ENCODE peak calls at places on chromosome 21, in four cellular contexts. X, M, K and A are unnamed samples. For H3K36me3, the result is how much of the 10 kb centered on the place peaks cover.

GRCh38 chr21:35658242-35658641 is 402.1 kb downstream of the SETD4 start:
- DNase-seq in M (no peak), K (peak), X (peak), A (no peak)

GRCh38 chr21:16176570-16176969 is 446.8 kb downstream of the USP25 start:
- DNase-seq in K (no peak), M (no peak), X (peak), A (no peak)

GRCh38 chr21:26070822-26071425 is 99.6 kb downstream of the APP start:
- DNase-seq in X (peak), K (peak), M (no peak), A (peak)

GRCh38 chr21:35475006-35475405 is 425.9 kb upstream of the RUNX1 start:
- DNase-seq in K (no peak), X (no peak), M (no peak), A (no peak)

GRCh38 chr21:39033878-39034589 is 149.2 kb downstream of the PSMG1 start:
- DNase-seq in M (no peak), X (peak), K (no peak), A (no peak)

GRCh38 chr21:15005391-15005790 is 59.4 kb downstream of the NRIP1 start:
- DNase-seq in X (peak), M (no peak), K (no peak), A (peak)

GRCh38 chr21:37206531-37206930 is 60.6 kb downstream of the VPS26C start:
- DNase-seq in M (no peak), K (no peak), X (no peak), A (no peak)

GRCh38 chr21:27407296-27407695 is 440.4 kb upstream of the ADAMTS5 start:
- DNase-seq in X (no peak), K (no peak), M (peak), A (no peak)

GRCh38 chr21:20270365-20271055 is 727.7 kb upstream of the NCAM2 start:
- DNase-seq in X (no peak), M (no peak), K (no peak), A (no peak)

GRCh38 chr21:22575165-22575584 is 1577.0 kb downstream of the NCAM2 start:
- DNase-seq in X (no peak), K (no peak), M (peak), A (peak)

GRCh38 chr21:28294046-28294445 is 698.6 kb downstream of the LTN1 start:
- DNase-seq in X (peak), K (peak), M (no peak), A (no peak)

GRCh38 chr21:28516996-28517592 is 475.6 kb downstream of the LTN1 start:
- DNase-seq in K (no peak), M (peak), X (peak), A (peak)

GRCh38 chr21:26572668-26573381 is at the start of gene CYYR1:
- DNase-seq in K (no peak), M (peak), X (peak), A (peak)

GRCh38 chr21:46542588-46543092 is 62.2 kb downstream of the S100B start:
- DNase-seq in X (no peak), M (no peak), K (no peak), A (no peak)
- H3K36me3 ChIP-seq in X (under half), M (under half), K (under half), A (under half)

DNA sequence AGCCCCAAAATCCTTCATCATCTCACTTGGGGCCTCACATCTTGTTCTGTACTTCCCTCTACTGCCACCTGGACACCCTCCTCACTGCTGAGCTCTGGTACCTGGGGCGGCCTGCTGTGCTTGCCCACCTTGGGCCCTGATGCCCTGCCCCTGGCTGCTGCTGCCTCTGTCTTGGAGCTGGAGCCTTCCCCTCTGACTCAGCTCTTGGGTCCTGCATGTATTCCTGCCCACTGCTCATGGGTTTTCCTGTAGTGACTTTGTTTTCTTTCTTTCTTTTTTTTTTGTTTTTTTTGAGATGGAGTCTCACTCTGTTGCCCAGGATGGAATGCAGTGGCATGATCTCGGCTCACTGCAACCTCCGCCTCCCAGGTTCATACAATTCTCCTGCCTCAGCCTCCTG is 37.5 kb downstream of the TRAPPC10 start:
- DNase-seq in X (no peak), M (no peak), K (no peak), A (no peak)
- H3K36me3 ChIP-seq in X (under half), M (under half), K (under half), A (under half)

DNA sequence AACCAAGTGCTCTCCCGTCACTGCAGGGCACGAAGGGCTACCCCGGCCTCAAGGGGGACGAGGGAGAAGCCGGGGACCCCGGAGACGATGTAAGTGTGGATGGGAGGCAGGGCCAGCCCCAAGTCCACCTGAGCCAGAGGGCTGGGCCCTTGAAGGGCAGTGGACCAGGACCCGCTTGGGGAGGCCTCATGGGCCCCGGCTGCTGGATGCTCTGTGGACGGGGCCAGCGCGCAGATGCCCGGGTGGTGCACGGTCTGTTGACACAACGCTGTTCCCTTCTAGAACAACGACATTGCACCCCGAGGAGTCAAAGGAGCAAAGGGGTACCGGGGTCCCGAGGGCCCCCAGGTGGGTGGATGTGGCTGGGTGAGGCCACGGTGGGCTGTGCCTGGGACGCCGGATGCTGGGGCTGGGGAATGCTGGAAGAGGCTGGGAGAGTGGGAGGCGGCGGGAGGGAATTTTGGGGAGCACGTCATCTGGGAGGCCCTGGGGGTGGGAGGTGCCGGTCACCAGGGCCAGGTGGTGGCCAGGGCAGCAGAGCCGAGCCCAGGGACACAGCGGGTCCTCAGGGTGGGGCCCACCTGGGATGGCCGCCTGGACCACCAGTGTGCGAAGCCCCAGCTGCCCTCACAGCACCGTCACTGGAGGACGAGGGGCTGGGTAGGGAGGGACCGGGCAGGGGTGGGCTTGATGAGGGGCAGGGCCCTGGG is 17.5 kb downstream of the COL6A1 start:
- DNase-seq in K (no peak), X (no peak), M (no peak), A (no peak)
- H3K36me3 ChIP-seq in K (half or more), X (half or more), M (under half), A (under half)

GRCh38 chr21:33539612-33540011 is 2.3 kb downstream of the GART start:
- DNase-seq in K (no peak), M (no peak), X (peak), A (no peak)
- H3K36me3 ChIP-seq in K (under half), M (under half), X (under half), A (half or more)

GRCh38 chr21:46546799-46547198 is 58.1 kb downstream of the S100B start:
- DNase-seq in M (no peak), K (no peak), X (no peak), A (no peak)
- H3K36me3 ChIP-seq in M (under half), K (under half), X (under half), A (under half)

GRCh38 chr21:42799948-42800347 is 79.4 kb downstream of the WDR4 start:
- DNase-seq in X (no peak), K (no peak), M (no peak), A (no peak)

GRCh38 chr21:42796327-42797062 is 82.8 kb downstream of the WDR4 start:
- DNase-seq in M (no peak), X (no peak), K (no peak), A (no peak)

GRCh38 chr21:42797522-42797921 is 81.8 kb downstream of the WDR4 start:
- DNase-seq in M (no peak), X (no peak), K (no peak), A (no peak)

GRCh38 chr21:42798106-42798505 is 81.2 kb downstream of the WDR4 start:
- DNase-seq in K (no peak), X (no peak), M (no peak), A (no peak)

DNA sequence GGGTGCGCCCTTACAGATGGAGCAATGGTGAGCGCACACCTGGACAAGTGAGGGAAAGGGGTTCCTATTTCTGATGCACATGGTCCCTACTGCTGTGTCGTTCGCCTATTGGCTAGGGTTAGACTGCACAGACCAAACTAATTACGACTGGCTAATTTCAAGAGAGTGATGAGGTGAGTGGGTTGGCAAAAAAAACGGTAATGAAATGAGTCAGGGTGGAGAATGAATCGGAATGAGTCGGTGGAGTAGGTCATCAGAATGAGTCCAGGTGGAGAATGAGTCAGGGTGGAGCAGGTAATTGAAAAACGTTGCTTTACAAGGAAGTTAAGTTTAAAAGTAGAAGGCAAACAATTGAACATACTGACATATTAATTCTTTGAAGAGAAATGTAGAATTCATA is 79.8 kb downstream of the WDR4 start:
- DNase-seq in M (no peak), X (no peak), K (no peak), A (no peak)
- H3K36me3 ChIP-seq in M (under half), X (under half), K (under half), A (under half)

GRCh38 chr21:31729622-31730343 is 2.1 kb downstream of the SCAF4 start:
- DNase-seq in M (no peak), K (no peak), X (no peak), A (no peak)

GRCh38 chr21:31728952-31729351 is 3.0 kb downstream of the SCAF4 start:
- DNase-seq in M (no peak), X (no peak), K (no peak), A (no peak)

GRCh38 chr21:31727181-31727580 is 4.7 kb downstream of the SCAF4 start:
- DNase-seq in M (no peak), X (no peak), K (no peak), A (no peak)

GRCh38 chr21:31726407-31726806 is 5.5 kb downstream of the SCAF4 start:
- DNase-seq in K (no peak), X (no peak), M (no peak), A (no peak)

DNA sequence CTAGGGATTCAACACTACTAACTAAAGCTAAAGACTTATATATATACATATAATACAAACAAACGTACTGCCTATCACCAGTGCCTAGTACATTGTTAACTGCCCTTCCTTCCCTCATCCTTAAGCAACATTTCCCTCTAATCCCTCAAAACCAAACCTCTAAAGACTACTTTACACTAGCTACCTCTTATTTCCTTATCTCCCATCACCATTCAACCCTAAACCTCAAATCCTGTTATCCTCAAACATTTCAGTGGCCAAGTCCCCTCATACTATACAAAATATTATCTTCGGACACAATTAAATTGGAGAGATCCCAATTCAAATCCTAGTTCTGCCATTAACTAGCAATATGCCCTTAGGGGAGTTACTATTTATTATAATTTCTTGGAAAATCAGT is 3.7 kb downstream of the SCAF4 start:
- DNase-seq in X (no peak), K (no peak), M (no peak), A (no peak)
- H3K36me3 ChIP-seq in X (under half), K (under half), M (under half), A (under half)

GRCh38 chr21:44955803-44956175 is 16.0 kb downstream of the SLX9 start:
- DNase-seq in K (no peak), M (no peak), X (no peak), A (no peak)
- H3K36me3 ChIP-seq in K (under half), M (under half), X (under half), A (under half)